ENCODE peak calls at places on chromosomes 2 and 18, in four cellular contexts. Y is NT2/D1, V is HepG2, S is GM12878. M is an unnamed sample.

GRCh38 chr2:145812163-145812554 is 1292.2 kb upstream of the ZEB2 start:
- DNase-seq in V (no peak), Y (no peak), S (no peak), M (no peak)

GRCh38 chr2:19035238-19035637 is 323.2 kb downstream of the OSR1 start:
- DNase-seq in V (no peak), S (no peak), Y (no peak), M (no peak)

GRCh38 chr2:71784734-71785549 is 331.6 kb downstream of the DYSF start:
- DNase-seq in Y (no peak), S (no peak), V (peak; percentile 33), M (no peak)

GRCh38 chr2:218374795-218375194 is 7.3 kb upstream of the SLC11A1 start:
- DNase-seq in V (no peak), S (no peak), Y (no peak), M (no peak)

GRCh38 chr18:44893045-44893706 is 212.5 kb downstream of the SETBP1 start:
- DNase-seq in Y (no peak), S (no peak), V (no peak), M (no peak)

GRCh38 chr2:154452906-154453493 is 245.5 kb upstream of the KCNJ3 start:
- DNase-seq in V (no peak), S (peak; percentile 13), Y (no peak), M (peak; percentile 8)

GRCh38 chr2:211468881-211469280 is 912.5 kb downstream of the CPS1 start:
- DNase-seq in Y (no peak), V (no peak), S (no peak), M (no peak)

GRCh38 chr2:54866179-54866578 is 142.7 kb downstream of the EML6 start:
- DNase-seq in V (no peak), Y (no peak), S (no peak), M (no peak)

GRCh38 chr18:9575558-9575957 is 38.8 kb downstream of the PPP4R1 start:
- DNase-seq in S (no peak), V (peak; percentile 95), Y (peak; percentile 11), M (peak; percentile 59)

GRCh38 chr2:134324942-134325341 is 71.1 kb downstream of the MGAT5 start:
- DNase-seq in S (peak; percentile 34), Y (no peak), V (no peak), M (no peak)

GRCh38 chr2:180449171-180449570 is 442.1 kb upstream of the CWC22 start:
- DNase-seq in Y (no peak), V (no peak), S (no peak), M (no peak)

GRCh38 chr2:23599691-23600090 is 214.7 kb downstream of the KLHL29 start:
- DNase-seq in Y (no peak), S (no peak), V (no peak), M (no peak)

GRCh38 chr18:76479351-76480238 is 15.4 kb downstream of the ZNF516 start:
- DNase-seq in V (no peak), S (no peak), Y (no peak), M (no peak)

GRCh38 chr2:173354601-173355131 is at the start of gene CDCA7:
- DNase-seq in S (no peak), V (peak; percentile 64), Y (peak; percentile 70), M (peak; percentile 90)

GRCh38 chr2:175955168-175955567 is 46.9 kb downstream of the LNPK start:
- DNase-seq in V (no peak), Y (no peak), S (no peak), M (no peak)

GRCh38 chr2:208150956-208151355 is 5.0 kb upstream of the CRYGB start:
- DNase-seq in Y (no peak), V (no peak), S (no peak), M (no peak)

GRCh38 chr2:241904791-241905710 is 35.5 kb downstream of the RTP5 start:
- DNase-seq in S (no peak), V (no peak), Y (no peak), M (no peak)

GRCh38 chr2:183038341-183039300 is at the start of gene NCKAP1:
- DNase-seq in Y (peak; percentile 57), V (peak; percentile 76), S (no peak), M (peak; percentile 89)

GRCh38 chr2:84833481-84834150 is 47.3 kb downstream of the TRABD2A start:
- DNase-seq in S (no peak), Y (no peak), V (no peak), M (no peak)

GRCh38 chr2:11744631-11745394 is 1.6 kb upstream of the LPIN1 start:
- DNase-seq in Y (peak; percentile 59), V (peak; percentile 79), S (no peak), M (no peak)

GRCh38 chr2:172113617-172114016 is 10.9 kb upstream of the DLX2 start:
- DNase-seq in Y (no peak), V (peak; percentile 60), S (no peak), M (no peak)

GRCh38 chr2:20186855-20187187 is 38.1 kb downstream of the SDC1 start:
- DNase-seq in Y (no peak), V (no peak), S (no peak), M (no peak)

GRCh38 chr2:23586691-23587090 is 201.7 kb downstream of the KLHL29 start:
- DNase-seq in V (no peak), Y (no peak), S (no peak), M (peak; percentile 22)

GRCh38 chr2:180130403-180130802 is 123.3 kb upstream of the CWC22 start:
- DNase-seq in V (no peak), Y (no peak), S (no peak), M (no peak)

GRCh38 chr18:78831603-78832002 is 148.0 kb upstream of the SALL3 start:
- DNase-seq in S (no peak), V (no peak), Y (no peak), M (no peak)

GRCh38 chr2:233039217-233040173 is 7.0 kb downstream of the NEU2 start:
- DNase-seq in S (no peak), V (no peak), Y (no peak), M (no peak)

GRCh38 chr2:239062743-239063142 is 214.9 kb downstream of the TWIST2 start:
- DNase-seq in V (no peak), S (no peak), Y (no peak), M (no peak)
- TF ChIP-seq SUZ12 in V (no peak), S (no peak), Y (no peak), M (no peak)

GRCh38 chr2:74603282-74604000 is 44.7 kb downstream of the M1AP start:
- DNase-seq in Y (no peak), V (no peak), S (no peak), M (no peak)

GRCh38 chr2:74597456-74597855 is 42.9 kb downstream of the DOK1 start:
- DNase-seq in S (no peak), V (no peak), Y (no peak), M (no peak)

GRCh38 chr2:74606927-74607326 is 41.2 kb downstream of the M1AP start:
- DNase-seq in Y (no peak), V (no peak), S (no peak), M (no peak)

GRCh38 chr2:74599676-74600075 is 45.2 kb downstream of the DOK1 start:
- DNase-seq in Y (no peak), V (no peak), S (no peak), M (no peak)

DNA sequence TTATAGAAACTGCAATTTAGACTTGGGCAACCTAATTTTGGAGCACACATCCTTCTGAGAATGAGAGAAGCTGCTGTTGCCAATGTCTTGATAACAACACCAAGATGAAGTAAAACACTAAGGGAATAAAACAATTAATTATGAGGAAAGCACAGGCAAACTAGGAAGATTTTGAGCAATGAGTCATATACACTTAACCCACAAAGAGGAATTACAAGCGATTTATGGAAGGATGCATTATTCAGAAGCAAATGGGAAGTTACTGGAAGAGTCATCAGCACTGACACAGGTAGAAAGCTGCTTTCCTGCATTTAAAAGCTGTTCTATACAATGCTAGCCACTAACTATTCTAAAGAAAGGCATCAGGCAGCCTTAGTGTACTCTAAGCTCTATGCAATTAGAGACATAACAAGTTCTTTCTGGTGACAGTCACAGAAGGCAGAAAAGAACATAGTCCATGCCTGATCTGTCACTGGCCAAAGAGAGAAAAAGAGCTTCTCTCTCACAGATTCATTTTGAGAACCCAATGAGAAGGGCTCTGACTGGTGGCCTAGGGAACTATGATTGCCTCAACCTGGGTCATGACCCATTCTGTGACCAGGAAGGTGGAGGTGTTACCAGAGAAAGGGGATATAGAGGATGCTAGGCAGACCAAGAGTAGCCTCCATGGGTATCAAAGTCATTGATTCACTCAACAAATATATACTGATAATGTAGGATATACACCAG is 45.4 kb downstream of the M1AP start:
- DNase-seq in V (no peak), S (no peak), Y (no peak), M (no peak)
- TF ChIP-seq SUZ12 in V (no peak), S (no peak), Y (no peak), M (no peak)

GRCh38 chr2:136119717-136120675 is 2.0 kb upstream of the CXCR4 start:
- DNase-seq in S (no peak), Y (no peak), V (no peak), M (no peak)

GRCh38 chr2:136117909-136118818 is at the start of gene CXCR4:
- DNase-seq in S (no peak), V (no peak), Y (peak; percentile 85), M (peak; percentile 85)

GRCh38 chr2:136117391-136117841 is 533 bp downstream of the CXCR4 start:
- DNase-seq in V (no peak), S (no peak), Y (no peak), M (peak; percentile 33)

GRCh38 chr2:136116813-136117390 is 1.0 kb downstream of the CXCR4 start:
- DNase-seq in S (no peak), Y (no peak), V (no peak), M (peak; percentile 21)

DNA sequence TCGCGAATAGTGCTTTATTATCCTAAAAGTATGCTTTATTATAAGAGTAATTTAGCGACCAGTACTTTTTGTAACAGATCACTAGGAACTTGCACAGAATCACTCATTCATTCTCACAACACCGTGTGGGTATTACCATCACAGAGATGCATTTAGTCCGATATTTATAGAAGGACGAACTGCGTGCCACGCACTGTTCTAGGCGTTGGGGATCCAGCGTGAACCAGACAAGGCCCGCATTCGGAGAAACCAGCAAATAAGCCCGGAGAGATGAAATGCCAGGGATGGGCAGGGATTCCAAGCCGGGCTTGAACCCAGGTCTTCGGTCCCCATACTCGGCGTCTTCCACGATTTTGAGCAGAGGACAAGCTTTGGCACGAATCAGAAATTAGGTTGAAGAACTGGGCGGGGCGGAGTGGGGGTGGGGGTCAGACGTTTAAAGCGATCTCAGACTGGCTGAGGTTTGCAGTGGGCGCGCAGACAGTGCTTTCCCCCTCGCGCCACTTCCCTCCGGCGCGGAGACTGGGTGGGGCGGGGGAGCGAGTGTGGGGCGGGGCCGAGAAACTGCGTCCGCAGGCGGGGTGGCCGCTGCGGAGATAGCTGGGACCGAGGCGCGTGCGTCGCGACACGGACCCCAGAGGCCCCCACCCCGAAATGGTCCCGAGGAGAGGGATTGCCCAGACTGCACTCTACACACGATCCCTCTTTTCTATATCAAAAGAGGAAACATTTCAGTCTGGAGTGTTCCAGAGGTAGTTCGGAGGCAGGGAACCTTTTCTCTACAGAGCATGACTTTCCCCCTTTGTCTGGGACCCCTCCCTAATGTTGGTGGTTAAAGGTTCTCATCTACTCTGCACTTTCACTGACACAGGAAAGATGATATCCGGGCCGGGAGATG is 1.1 kb upstream of the CXCR4 start:
- DNase-seq in S (no peak), Y (no peak), V (no peak), M (peak; percentile 60)
- TF ChIP-seq SUZ12 in S (no peak), Y (no peak), V (no peak), M (no peak)

DNA sequence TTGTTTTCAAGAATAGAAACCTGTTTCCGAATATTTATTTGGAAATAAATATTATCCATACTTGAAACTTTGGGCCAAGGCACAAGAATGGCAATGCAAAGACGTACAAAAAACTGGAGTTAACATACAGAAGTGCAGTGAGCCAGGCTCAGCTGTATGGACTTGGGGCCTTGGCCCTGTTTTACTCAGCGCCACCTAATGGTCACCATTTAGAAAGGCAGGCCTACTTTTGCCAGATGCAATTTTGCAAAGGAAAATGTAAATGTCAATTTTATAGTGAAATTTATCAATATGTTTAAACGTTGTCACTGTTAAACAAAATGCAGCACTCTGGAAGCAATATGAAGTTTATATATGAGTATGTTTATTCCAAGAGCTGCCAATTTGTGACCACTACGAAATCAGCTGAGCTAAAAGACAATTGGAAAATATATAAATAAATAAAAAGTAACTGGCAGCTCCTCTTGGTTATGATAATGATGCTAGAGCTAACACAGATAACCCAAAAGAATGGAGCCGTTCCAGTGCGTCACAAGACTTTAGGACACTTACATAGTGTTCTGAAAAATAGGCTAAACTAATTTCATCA is 155.0 kb downstream of the ARHGAP15 start:
- DNase-seq in V (peak; percentile 35), Y (peak; percentile 47), S (no peak), M (peak; percentile 54)
- TF ChIP-seq SUZ12 in V (no peak), Y (no peak), S (no peak), M (no peak)